ENCODE peak calls at places on chromosomes 5 and 9, in six cellular contexts. G is CD8-positive, alpha-beta T cell; P is fibroblast of the aortic adventitia; V is amygdala; Z is body of pancreas; W is globus pallidus. A is an unnamed sample.

GRCh38 chr9:71920456-71921189 is 9.2 kb downstream of the C9orf85 start:
- DNase-seq in P (no peak), Z (no peak), W (no peak), G (no peak), V (no peak), A (no peak)

GRCh38 chr5:166509085-166509484 is 1782.4 kb upstream of the WWC1 start:
- DNase-seq in G (no peak), W (no peak), Z (no peak), P (no peak), V (no peak), A (no peak)

GRCh38 chr5:82397741-82398320 is 119.7 kb upstream of the RPS23 start:
- DNase-seq in V (no peak), G (no peak), W (no peak), P (peak; percentile 19), Z (no peak), A (no peak)

GRCh38 chr5:80082731-80083114 is 47.6 kb downstream of the THBS4 start:
- DNase-seq in V (peak; percentile 79), Z (peak; percentile 66), P (peak; percentile 78), G (peak; percentile 34), W (peak; percentile 79), A (no peak)

GRCh38 chr5:135087950-135088349 is 53.9 kb upstream of the PITX1 start:
- DNase-seq in W (no peak), Z (no peak), G (no peak), V (no peak), P (no peak), A (no peak)

GRCh38 chr5:167479796-167480195 is 811.6 kb upstream of the WWC1 start:
- DNase-seq in P (no peak), W (no peak), G (no peak), V (no peak), Z (no peak), A (no peak)

GRCh38 chr5:132873119-132873929 is at the start of gene LEAP2:
- DNase-seq in V (no peak), P (peak; percentile 62), W (no peak), G (no peak), Z (peak; percentile 84), A (no peak)

GRCh38 chr5:39604491-39604890 is 179.7 kb upstream of the DAB2 start:
- DNase-seq in V (no peak), Z (no peak), W (no peak), G (no peak), P (no peak), A (no peak)

GRCh38 chr9:133691191-133691590 is 47.0 kb downstream of the SARDH start:
- DNase-seq in W (no peak), V (no peak), Z (no peak), P (no peak), G (no peak), A (no peak)

GRCh38 chr9:38166501-38166900 is 97.5 kb upstream of the SHB start:
- DNase-seq in V (no peak), W (no peak), G (no peak), Z (no peak), P (no peak), A (no peak)

GRCh38 chr5:135834639-135835529 is at the start of gene SLC25A48:
- DNase-seq in Z (peak; percentile 90), G (no peak), V (peak; percentile 65), P (no peak), W (no peak), A (no peak)

GRCh38 chr9:72575673-72576072 is 54.3 kb downstream of the TMC1 start:
- DNase-seq in P (no peak), Z (no peak), V (no peak), G (no peak), W (no peak), A (no peak)

GRCh38 chr5:54063817-54064216 is 246.6 kb downstream of the ARL15 start:
- DNase-seq in Z (no peak), G (no peak), V (no peak), W (no peak), P (peak; percentile 92), A (no peak)

GRCh38 chr9:127698985-127699670 is 7.7 kb upstream of the CFAP157 start:
- DNase-seq in G (peak; percentile 73), Z (peak; percentile 98), P (peak; percentile 98), V (peak; percentile 92), W (peak; percentile 97), A (peak; percentile 84)

GRCh38 chr5:40082313-40082712 is 597.4 kb upstream of the PTGER4 start:
- DNase-seq in G (no peak), P (no peak), W (no peak), V (no peak), Z (no peak), A (no peak)

GRCh38 chr5:150503977-150504620 is 3.8 kb upstream of the NDST1 start:
- DNase-seq in V (peak; percentile 68), P (peak; percentile 63), W (peak; percentile 79), G (no peak), Z (peak; percentile 93), A (no peak)

GRCh38 chr5:110625376-110625999 is 101.0 kb downstream of the TMEM232 start:
- DNase-seq in G (no peak), P (peak; percentile 67), Z (no peak), W (peak; percentile 23), V (no peak), A (peak; percentile 26)

GRCh38 chr9:119322137-119322695 is 47.0 kb downstream of the BRINP1 start:
- DNase-seq in G (no peak), V (peak; percentile 7), W (no peak), P (no peak), Z (no peak), A (no peak)

GRCh38 chr9:4293293-4293931 is 6.5 kb downstream of the GLIS3 start:
- DNase-seq in G (no peak), V (no peak), P (peak; percentile 97), Z (no peak), W (no peak), A (no peak)

GRCh38 chr5:157857821-157858526 is 971 bp downstream of the CLINT1 start:
- DNase-seq in V (no peak), Z (no peak), W (no peak), P (peak; percentile 25), G (no peak), A (peak; percentile 20)

GRCh38 chr5:80516826-80517225 is 28.9 kb downstream of the FAM151B start:
- DNase-seq in Z (no peak), W (no peak), G (no peak), P (peak; percentile 70), V (no peak), A (no peak)

GRCh38 chr9:88197016-88197415 is 58.7 kb upstream of the SPATA31C2 start:
- DNase-seq in P (peak; percentile 52), G (no peak), Z (no peak), V (no peak), W (no peak), A (no peak)

GRCh38 chr9:112559629-112560413 is 73.2 kb downstream of the KIAA1958 start:
- DNase-seq in G (no peak), Z (no peak), W (no peak), P (no peak), V (no peak), A (no peak)

GRCh38 chr5:113330533-113331200 is 104.1 kb downstream of the TSSK1B start:
- DNase-seq in G (no peak), P (peak; percentile 61), V (no peak), W (peak; percentile 17), Z (peak; percentile 40), A (peak; percentile 69)

GRCh38 chr9:133931059-133931458 is 61.1 kb downstream of the VAV2 start:
- DNase-seq in G (no peak), Z (no peak), W (no peak), P (no peak), V (no peak), A (no peak)

GRCh38 chr5:36366883-36367282 is 65.2 kb upstream of the RANBP3L start:
- DNase-seq in P (peak; percentile 44), Z (no peak), G (no peak), V (no peak), W (no peak), A (no peak)

GRCh38 chr9:83047839-83048775 is 14.8 kb downstream of the RASEF start:
- DNase-seq in W (peak; percentile 6), P (peak; percentile 70), G (no peak), Z (peak; percentile 91), V (no peak), A (no peak)

GRCh38 chr5:124746916-124747769 is 704 bp upstream of the ZNF608 start:
- DNase-seq in W (peak; percentile 94), P (peak; percentile 95), G (no peak), Z (peak; percentile 92), V (peak; percentile 61), A (no peak)

GRCh38 chr9:136784249-136784996 is 6.7 kb upstream of the TMEM141 start:
- DNase-seq in W (no peak), Z (peak; percentile 39), G (no peak), V (no peak), P (peak; percentile 57), A (no peak)

GRCh38 chr5:40202852-40203440 is 476.8 kb upstream of the PTGER4 start:
- DNase-seq in W (no peak), P (no peak), V (no peak), Z (no peak), G (no peak), A (no peak)

GRCh38 chr5:113364466-113364865 is 70.3 kb downstream of the TSSK1B start:
- DNase-seq in G (no peak), W (no peak), Z (no peak), P (no peak), V (no peak), A (no peak)

GRCh38 chr5:38417658-38418017 is 138.8 kb downstream of the LIFR start:
- DNase-seq in V (no peak), P (peak; percentile 25), Z (no peak), G (no peak), W (no peak), A (no peak)

GRCh38 chr5:157651623-157652376 is 438 bp downstream of the SOX30 start:
- DNase-seq in Z (peak; percentile 73), V (peak; percentile 20), P (no peak), G (peak; percentile 65), W (peak; percentile 11), A (peak; percentile 88)

GRCh38 chr9:98902925-98903324 is 40.8 kb upstream of the COL15A1 start:
- DNase-seq in G (no peak), P (no peak), V (no peak), W (no peak), Z (no peak), A (no peak)

GRCh38 chr9:136742640-136743391 is at the start of gene LCN10:
- DNase-seq in G (no peak), V (no peak), W (no peak), Z (peak; percentile 63), P (no peak), A (no peak)

GRCh38 chr5:83552275-83552674 is 80.7 kb downstream of the VCAN start:
- DNase-seq in P (no peak), G (no peak), W (no peak), Z (no peak), V (no peak), A (no peak)

GRCh38 chr9:14415947-14416346 is 102.0 kb upstream of the NFIB start:
- DNase-seq in Z (no peak), V (no peak), P (peak; percentile 58), W (no peak), G (no peak), A (no peak)

GRCh38 chr5:177487144-177487543 is 10.3 kb downstream of the PDLIM7 start:
- DNase-seq in P (no peak), V (no peak), G (no peak), W (no peak), Z (no peak), A (no peak)

GRCh38 chr9:8301296-8301695 is 501.7 kb upstream of the DMAC1 start:
- DNase-seq in P (peak; percentile 14), V (no peak), Z (no peak), W (no peak), G (no peak), A (no peak)

A was measured in CD4-positive, alpha-beta memory T cell.